ENCODE peak calls at places on chromosome 7, in ten cellular contexts. One of them, this sample, is unnamed.

GRCh38 chr7:157337316-157338149 is 729 bp downstream of the DNAJB6 start:
- DNase-seq in A549: peak
- DNase-seq in body of pancreas: peak
- DNase-seq in A673: peak
- DNase-seq in GM20000: peak
- DNase-seq in GM23338: no peak
- DNase-seq in neural progenitor cell: peak
- DNase-seq in OCI-LY7: peak
- DNase-seq in choroid plexus epithelial cell: peak
- DNase-seq in CD8-positive, alpha-beta T cell: peak
- DNase-seq in this sample: peak

GRCh38 chr7:111990597-111990996 is 215.6 kb downstream of the DOCK4 start:
- DNase-seq in A549: no peak
- DNase-seq in body of pancreas: no peak
- DNase-seq in A673: no peak
- DNase-seq in GM20000: no peak
- DNase-seq in GM23338: no peak
- DNase-seq in neural progenitor cell: peak
- DNase-seq in OCI-LY7: no peak
- DNase-seq in choroid plexus epithelial cell: no peak
- DNase-seq in CD8-positive, alpha-beta T cell: no peak
- DNase-seq in this sample: no peak

GRCh38 chr7:74288034-74288881 is 949 bp upstream of the CLIP2 start:
- DNase-seq in A549: no peak
- DNase-seq in body of pancreas: no peak
- DNase-seq in A673: no peak
- DNase-seq in GM20000: no peak
- DNase-seq in GM23338: peak
- DNase-seq in neural progenitor cell: no peak
- DNase-seq in OCI-LY7: no peak
- DNase-seq in choroid plexus epithelial cell: no peak
- DNase-seq in CD8-positive, alpha-beta T cell: no peak
- DNase-seq in this sample: no peak

GRCh38 chr7:38950309-38950708 is 27.4 kb upstream of the POU6F2 start:
- DNase-seq in A549: peak
- DNase-seq in body of pancreas: no peak
- DNase-seq in A673: no peak
- DNase-seq in GM20000: no peak
- DNase-seq in GM23338: no peak
- DNase-seq in neural progenitor cell: no peak
- DNase-seq in OCI-LY7: no peak
- DNase-seq in choroid plexus epithelial cell: peak
- DNase-seq in CD8-positive, alpha-beta T cell: no peak
- DNase-seq in this sample: no peak

GRCh38 chr7:54967384-54967783 is 51.4 kb upstream of the EGFR start:
- DNase-seq in A549: peak
- DNase-seq in body of pancreas: peak
- DNase-seq in A673: no peak
- DNase-seq in GM20000: no peak
- DNase-seq in GM23338: peak
- DNase-seq in neural progenitor cell: no peak
- DNase-seq in OCI-LY7: no peak
- DNase-seq in choroid plexus epithelial cell: peak
- DNase-seq in CD8-positive, alpha-beta T cell: no peak
- DNase-seq in this sample: no peak

GRCh38 chr7:75712517-75713361 is 26.0 kb downstream of the HIP1 start:
- DNase-seq in A549: no peak
- DNase-seq in body of pancreas: no peak
- DNase-seq in A673: no peak
- DNase-seq in GM20000: no peak
- DNase-seq in GM23338: no peak
- DNase-seq in neural progenitor cell: no peak
- DNase-seq in OCI-LY7: no peak
- DNase-seq in choroid plexus epithelial cell: no peak
- DNase-seq in CD8-positive, alpha-beta T cell: no peak
- DNase-seq in this sample: no peak

GRCh38 chr7:132580277-132580676 is 4.0 kb upstream of the PLXNA4 start:
- DNase-seq in A549: peak
- DNase-seq in body of pancreas: no peak
- DNase-seq in A673: no peak
- DNase-seq in GM20000: no peak
- DNase-seq in GM23338: peak
- DNase-seq in neural progenitor cell: no peak
- DNase-seq in OCI-LY7: no peak
- DNase-seq in choroid plexus epithelial cell: peak
- DNase-seq in CD8-positive, alpha-beta T cell: no peak
- DNase-seq in this sample: no peak

GRCh38 chr7:149317986-149318672 is 56.1 kb downstream of the ZNF783 start:
- DNase-seq in A549: peak
- DNase-seq in body of pancreas: no peak
- DNase-seq in A673: peak
- DNase-seq in GM20000: peak
- DNase-seq in GM23338: peak
- DNase-seq in neural progenitor cell: no peak
- DNase-seq in OCI-LY7: peak
- DNase-seq in choroid plexus epithelial cell: no peak
- DNase-seq in CD8-positive, alpha-beta T cell: no peak
- DNase-seq in this sample: no peak

GRCh38 chr7:94760702-94761101 is 104.8 kb upstream of the SGCE start:
- DNase-seq in A549: no peak
- DNase-seq in body of pancreas: no peak
- DNase-seq in A673: no peak
- DNase-seq in GM20000: no peak
- DNase-seq in GM23338: no peak
- DNase-seq in neural progenitor cell: no peak
- DNase-seq in OCI-LY7: no peak
- DNase-seq in choroid plexus epithelial cell: no peak
- DNase-seq in CD8-positive, alpha-beta T cell: no peak
- DNase-seq in this sample: no peak

GRCh38 chr7:94761451-94761850 is 105.5 kb upstream of the SGCE start:
- DNase-seq in A549: no peak
- DNase-seq in body of pancreas: no peak
- DNase-seq in A673: no peak
- DNase-seq in GM20000: no peak
- DNase-seq in GM23338: no peak
- DNase-seq in neural progenitor cell: no peak
- DNase-seq in OCI-LY7: no peak
- DNase-seq in choroid plexus epithelial cell: no peak
- DNase-seq in CD8-positive, alpha-beta T cell: no peak
- DNase-seq in this sample: no peak

GRCh38 chr7:94763268-94763667 is 107.3 kb upstream of the SGCE start:
- DNase-seq in A549: no peak
- DNase-seq in body of pancreas: no peak
- DNase-seq in A673: peak
- DNase-seq in GM20000: no peak
- DNase-seq in GM23338: no peak
- DNase-seq in neural progenitor cell: no peak
- DNase-seq in OCI-LY7: no peak
- DNase-seq in choroid plexus epithelial cell: peak
- DNase-seq in CD8-positive, alpha-beta T cell: no peak
- DNase-seq in this sample: no peak
- TF ChIP-seq CTCF in A549: no peak
- TF ChIP-seq CTCF in body of pancreas: no peak
- TF ChIP-seq CTCF in A673: no peak
- TF ChIP-seq CTCF in GM20000: no peak
- TF ChIP-seq CTCF in GM23338: no peak
- TF ChIP-seq CTCF in neural progenitor cell: no peak
- TF ChIP-seq CTCF in OCI-LY7: no peak
- TF ChIP-seq CTCF in choroid plexus epithelial cell: no peak
- TF ChIP-seq CTCF in CD8-positive, alpha-beta T cell: no peak
- TF ChIP-seq CTCF in this sample: no peak

GRCh38 chr7:116461500-116461899 is 38.0 kb upstream of the CAV2 start:
- DNase-seq in A549: no peak
- DNase-seq in body of pancreas: no peak
- DNase-seq in A673: peak
- DNase-seq in GM20000: no peak
- DNase-seq in GM23338: no peak
- DNase-seq in neural progenitor cell: no peak
- DNase-seq in OCI-LY7: no peak
- DNase-seq in choroid plexus epithelial cell: no peak
- DNase-seq in CD8-positive, alpha-beta T cell: no peak
- DNase-seq in this sample: no peak
- TF ChIP-seq CTCF in A549: no peak
- TF ChIP-seq CTCF in body of pancreas: no peak
- TF ChIP-seq CTCF in A673: peak
- TF ChIP-seq CTCF in GM20000: no peak
- TF ChIP-seq CTCF in GM23338: no peak
- TF ChIP-seq CTCF in neural progenitor cell: no peak
- TF ChIP-seq CTCF in OCI-LY7: no peak
- TF ChIP-seq CTCF in choroid plexus epithelial cell: peak
- TF ChIP-seq CTCF in CD8-positive, alpha-beta T cell: no peak
- TF ChIP-seq CTCF in this sample: no peak

DNA sequence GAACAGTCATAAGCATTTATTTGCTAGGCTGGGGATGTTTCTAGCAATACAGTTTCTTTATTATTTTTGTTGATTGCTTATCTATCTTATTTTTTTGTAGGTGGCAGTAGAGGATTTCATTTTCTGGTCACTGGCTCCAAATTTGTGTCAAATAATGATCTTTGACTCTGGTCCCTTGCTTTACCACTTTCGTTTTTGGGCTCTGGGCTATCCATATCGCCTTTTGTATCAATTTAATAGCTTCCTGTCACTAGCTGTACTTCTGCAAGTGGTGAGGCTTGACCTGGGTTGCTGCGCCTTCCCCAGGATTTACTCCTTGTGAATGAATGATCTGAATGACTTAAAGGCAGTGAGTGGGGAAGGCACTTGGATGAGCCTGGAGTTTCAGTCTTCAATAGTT is 48.4 kb downstream of the MDFIC start:
- DNase-seq in A549: no peak
- DNase-seq in body of pancreas: no peak
- DNase-seq in A673: no peak
- DNase-seq in GM20000: no peak
- DNase-seq in GM23338: no peak
- DNase-seq in neural progenitor cell: no peak
- DNase-seq in OCI-LY7: no peak
- DNase-seq in choroid plexus epithelial cell: no peak
- DNase-seq in CD8-positive, alpha-beta T cell: no peak
- DNase-seq in this sample: no peak
- TF ChIP-seq CTCF in A549: no peak
- TF ChIP-seq CTCF in body of pancreas: no peak
- TF ChIP-seq CTCF in A673: no peak
- TF ChIP-seq CTCF in GM20000: no peak
- TF ChIP-seq CTCF in GM23338: no peak
- TF ChIP-seq CTCF in neural progenitor cell: no peak
- TF ChIP-seq CTCF in OCI-LY7: no peak
- TF ChIP-seq CTCF in choroid plexus epithelial cell: no peak
- TF ChIP-seq CTCF in CD8-positive, alpha-beta T cell: no peak
- TF ChIP-seq CTCF in this sample: no peak

GRCh38 chr7:87092568-87093091 is 33.2 kb upstream of the ELAPOR2 start:
- DNase-seq in A549: no peak
- DNase-seq in body of pancreas: no peak
- DNase-seq in A673: no peak
- DNase-seq in GM20000: no peak
- DNase-seq in GM23338: no peak
- DNase-seq in neural progenitor cell: no peak
- DNase-seq in OCI-LY7: no peak
- DNase-seq in choroid plexus epithelial cell: no peak
- DNase-seq in CD8-positive, alpha-beta T cell: no peak
- DNase-seq in this sample: no peak
- TF ChIP-seq CTCF in A549: no peak
- TF ChIP-seq CTCF in body of pancreas: no peak
- TF ChIP-seq CTCF in A673: no peak
- TF ChIP-seq CTCF in GM20000: no peak
- TF ChIP-seq CTCF in GM23338: no peak
- TF ChIP-seq CTCF in neural progenitor cell: no peak
- TF ChIP-seq CTCF in OCI-LY7: no peak
- TF ChIP-seq CTCF in choroid plexus epithelial cell: no peak
- TF ChIP-seq CTCF in CD8-positive, alpha-beta T cell: no peak
- TF ChIP-seq CTCF in this sample: no peak

GRCh38 chr7:50534690-50535290 is 30.4 kb downstream of the DDC start:
- DNase-seq in A549: peak
- DNase-seq in body of pancreas: peak
- DNase-seq in A673: peak
- DNase-seq in GM20000: no peak
- DNase-seq in GM23338: peak
- DNase-seq in neural progenitor cell: no peak
- DNase-seq in OCI-LY7: no peak
- DNase-seq in choroid plexus epithelial cell: peak
- DNase-seq in CD8-positive, alpha-beta T cell: no peak
- DNase-seq in this sample: no peak
- TF ChIP-seq CTCF in A549: no peak
- TF ChIP-seq CTCF in body of pancreas: no peak
- TF ChIP-seq CTCF in A673: no peak
- TF ChIP-seq CTCF in GM20000: no peak
- TF ChIP-seq CTCF in GM23338: peak
- TF ChIP-seq CTCF in neural progenitor cell: peak
- TF ChIP-seq CTCF in OCI-LY7: no peak
- TF ChIP-seq CTCF in choroid plexus epithelial cell: peak
- TF ChIP-seq CTCF in CD8-positive, alpha-beta T cell: no peak
- TF ChIP-seq CTCF in this sample: no peak

DNA sequence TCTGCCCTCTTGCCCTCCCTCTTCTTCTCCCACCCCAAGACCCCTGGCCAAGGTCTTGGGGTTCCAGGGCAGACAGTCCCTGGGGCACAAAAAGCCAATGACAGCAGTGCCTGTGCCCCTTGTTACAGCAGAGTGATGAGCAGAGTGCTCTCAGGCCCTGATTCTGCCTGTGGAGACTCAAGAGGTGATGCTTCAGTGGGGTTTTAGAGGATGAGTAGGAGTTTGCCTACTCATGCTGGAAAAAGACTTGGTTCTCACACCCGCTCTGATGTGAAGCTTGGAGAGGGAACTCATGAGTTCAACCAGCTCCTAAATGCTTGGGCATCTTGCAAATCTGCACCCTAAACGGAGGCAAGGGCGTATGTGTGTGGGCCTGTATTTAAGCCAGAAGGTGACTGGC is 58.2 kb downstream of the CAMK2B start:
- DNase-seq in A549: no peak
- DNase-seq in body of pancreas: no peak
- DNase-seq in A673: no peak
- DNase-seq in GM20000: no peak
- DNase-seq in GM23338: no peak
- DNase-seq in neural progenitor cell: no peak
- DNase-seq in OCI-LY7: no peak
- DNase-seq in choroid plexus epithelial cell: no peak
- DNase-seq in CD8-positive, alpha-beta T cell: no peak
- DNase-seq in this sample: no peak
- TF ChIP-seq CTCF in A549: no peak
- TF ChIP-seq CTCF in body of pancreas: no peak
- TF ChIP-seq CTCF in A673: no peak
- TF ChIP-seq CTCF in GM20000: no peak
- TF ChIP-seq CTCF in GM23338: no peak
- TF ChIP-seq CTCF in neural progenitor cell: no peak
- TF ChIP-seq CTCF in OCI-LY7: no peak
- TF ChIP-seq CTCF in choroid plexus epithelial cell: no peak
- TF ChIP-seq CTCF in CD8-positive, alpha-beta T cell: no peak
- TF ChIP-seq CTCF in this sample: no peak

DNA sequence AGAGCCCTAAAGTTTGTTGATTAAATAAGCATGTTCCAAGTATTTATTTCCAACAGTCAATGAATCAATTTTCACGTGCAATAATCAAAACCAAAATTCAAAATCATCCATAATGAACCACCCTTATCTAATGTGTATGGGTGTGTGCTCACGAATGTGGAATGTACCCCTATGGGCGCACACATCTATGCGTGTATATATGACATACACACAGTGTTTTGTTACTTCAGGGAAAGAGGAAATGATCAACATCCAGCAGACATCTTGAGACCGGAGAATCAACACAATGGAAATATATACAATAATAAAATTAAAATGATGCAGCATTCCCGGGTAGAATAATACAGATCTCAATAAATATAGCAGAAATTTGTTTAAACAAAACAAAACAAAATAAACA is 3.3 kb downstream of the FEZF1 start:
- DNase-seq in A549: no peak
- DNase-seq in body of pancreas: no peak
- DNase-seq in A673: peak
- DNase-seq in GM20000: no peak
- DNase-seq in GM23338: no peak
- DNase-seq in neural progenitor cell: no peak
- DNase-seq in OCI-LY7: no peak
- DNase-seq in choroid plexus epithelial cell: no peak
- DNase-seq in CD8-positive, alpha-beta T cell: no peak
- DNase-seq in this sample: no peak
- TF ChIP-seq CTCF in A549: no peak
- TF ChIP-seq CTCF in body of pancreas: no peak
- TF ChIP-seq CTCF in A673: no peak
- TF ChIP-seq CTCF in GM20000: no peak
- TF ChIP-seq CTCF in GM23338: no peak
- TF ChIP-seq CTCF in neural progenitor cell: no peak
- TF ChIP-seq CTCF in OCI-LY7: no peak
- TF ChIP-seq CTCF in choroid plexus epithelial cell: no peak
- TF ChIP-seq CTCF in CD8-positive, alpha-beta T cell: no peak
- TF ChIP-seq CTCF in this sample: no peak